ENCODE peak calls at places on chromosomes 13 and 19, in nine cellular contexts. B is Calu3; V is astrocyte of the spinal cord; X is pons; A is CD8-positive, alpha-beta T cell; Y is T-helper 17 cell; C is cardiac fibroblast; K is brain microvascular endothelial cell; Q is heart right ventricle. N is an unnamed sample.

GRCh38 chr19:12484371-12485322 is at the start of gene ZNF709:
- DNase-seq in V (peak), X (peak), K (peak), C (peak), A (peak), Q (peak), Y (peak), B (peak), N (peak)

GRCh38 chr19:48271531-48272151 is 1.8 kb downstream of the ZNF114 start:
- DNase-seq in Y (no peak), C (peak), V (peak), K (peak), X (peak), A (no peak), Q (peak), B (peak), N (peak)

GRCh38 chr19:29673451-29674371 is 8.4 kb downstream of the PLEKHF1 start:
- DNase-seq in Y (peak), Q (no peak), C (no peak), B (no peak), A (no peak), X (no peak), K (no peak), V (no peak), N (no peak)

GRCh38 chr19:2755811-2756210 is 16.0 kb upstream of the SLC39A3 start:
- DNase-seq in V (no peak), B (no peak), C (no peak), X (no peak), Y (no peak), K (no peak), A (no peak), Q (no peak), N (no peak)

GRCh38 chr13:30711375-30711774 is 24.0 kb upstream of the ALOX5AP start:
- DNase-seq in Q (no peak), A (no peak), B (no peak), Y (no peak), V (peak), K (peak), C (peak), X (no peak), N (no peak)

GRCh38 chr19:324716-325115 is 19.9 kb downstream of the MIER2 start:
- DNase-seq in A (no peak), B (no peak), K (no peak), Q (no peak), V (no peak), C (no peak), X (no peak), Y (no peak), N (no peak)

GRCh38 chr13:97030705-97031452 is 36.6 kb upstream of the OXGR1 start:
- DNase-seq in Y (no peak), Q (no peak), B (no peak), X (peak), A (no peak), K (peak), V (peak), C (peak), N (no peak)

GRCh38 chr19:6767357-6768235 is at the start of gene SH2D3A:
- DNase-seq in C (peak), K (peak), V (no peak), B (peak), Q (peak), Y (peak), A (peak), X (no peak), N (peak)

GRCh38 chr13:70905035-70905434 is 796.8 kb upstream of the KLHL1 start:
- DNase-seq in C (peak), B (no peak), A (no peak), Q (no peak), X (no peak), Y (no peak), V (no peak), K (no peak), N (no peak)

GRCh38 chr19:4711211-4711610 is 12.4 kb downstream of the DPP9 start:
- DNase-seq in Q (no peak), Y (no peak), K (no peak), V (no peak), X (no peak), A (no peak), B (no peak), C (no peak), N (no peak)

N was measured in cerebellar cortex.